ENCODE peak calls at places on chromosomes 5 and 9, in six cellular contexts. C, V, O, U, T and S are unnamed samples.

GRCh38 chr5:1787472-1788047 is 12.1 kb downstream of the MRPL36 start:
- DNase-seq in C (no peak), V (no peak), O (no peak), U (no peak), T (no peak), S (no peak)

GRCh38 chr9:7318920-7319319 is 480.7 kb downstream of the DMAC1 start:
- DNase-seq in C (no peak), V (no peak), O (no peak), U (no peak), T (no peak), S (no peak)

GRCh38 chr5:173868096-173868879 is 19.9 kb upstream of the CPEB4 start:
- DNase-seq in C (no peak), V (no peak), O (no peak), U (no peak), T (peak), S (no peak)

GRCh38 chr9:93303258-93303771 is 119.4 kb downstream of the WNK2 start:
- DNase-seq in C (no peak), V (peak), O (no peak), U (no peak), T (no peak), S (no peak)

GRCh38 chr5:159050408-159051091 is 49.2 kb downstream of the EBF1 start:
- DNase-seq in C (no peak), V (no peak), O (no peak), U (no peak), T (no peak), S (no peak)

GRCh38 chr5:103472820-103473219 is 89.8 kb downstream of the NUDT12 start:
- DNase-seq in C (peak), V (no peak), O (no peak), U (no peak), T (peak), S (no peak)

GRCh38 chr9:115882911-115883310 is 270.7 kb upstream of the PAPPA start:
- DNase-seq in C (no peak), V (no peak), O (no peak), U (no peak), T (no peak), S (no peak)

GRCh38 chr9:136681029-136681428 is 6.2 kb downstream of the AGPAT2 start:
- DNase-seq in C (no peak), V (no peak), O (no peak), U (no peak), T (no peak), S (no peak)

GRCh38 chr9:94083384-94083783 is 880 bp upstream of the PTPDC1 start:
- DNase-seq in C (no peak), V (no peak), O (no peak), U (no peak), T (no peak), S (no peak)

GRCh38 chr5:140344683-140345423 is 1.6 kb downstream of the HBEGF start:
- DNase-seq in C (peak), V (no peak), O (peak), U (no peak), T (peak), S (no peak)

GRCh38 chr9:16150501-16150900 is 597.7 kb downstream of the CCDC171 start:
- DNase-seq in C (peak), V (no peak), O (no peak), U (no peak), T (no peak), S (no peak)

GRCh38 chr9:132136151-132136892 is 25.5 kb upstream of the NTNG2 start:
- DNase-seq in C (no peak), V (no peak), O (no peak), U (no peak), T (no peak), S (peak)

GRCh38 chr9:22379272-22379671 is 67.4 kb upstream of the DMRTA1 start:
- DNase-seq in C (no peak), V (no peak), O (no peak), U (no peak), T (no peak), S (no peak)

GRCh38 chr9:5111696-5112095 is 73.7 kb downstream of the INSL6 start:
- DNase-seq in C (no peak), V (no peak), O (no peak), U (no peak), T (no peak), S (no peak)

GRCh38 chr5:174045470-174046025 is at the start of gene NSG2:
- DNase-seq in C (peak), V (no peak), O (peak), U (peak), T (peak), S (peak)

GRCh38 chr5:55650391-55650790 is 61.7 kb downstream of the SLC38A9 start:
- DNase-seq in C (no peak), V (no peak), O (no peak), U (no peak), T (peak), S (no peak)

GRCh38 chr5:163619951-163620350 is 114.5 kb downstream of the MAT2B start:
- DNase-seq in C (no peak), V (no peak), O (no peak), U (no peak), T (no peak), S (no peak)

GRCh38 chr5:169599451-169599850 is 15.9 kb downstream of the SPDL1 start:
- DNase-seq in C (no peak), V (no peak), O (no peak), U (no peak), T (peak), S (no peak)

GRCh38 chr9:108565651-108566378 is 290.0 kb downstream of the ACTL7B start:
- DNase-seq in C (peak), V (no peak), O (peak), U (peak), T (peak), S (peak)

GRCh38 chr9:98432960-98433359 is 177.5 kb upstream of the TBC1D2 start:
- DNase-seq in C (no peak), V (no peak), O (no peak), U (no peak), T (no peak), S (no peak)

GRCh38 chr5:43078956-43079355 is 38.8 kb upstream of the ANXA2R start:
- DNase-seq in C (peak), V (no peak), O (peak), U (no peak), T (peak), S (no peak)

GRCh38 chr5:167639761-167640160 is 651.7 kb upstream of the WWC1 start:
- DNase-seq in C (no peak), V (no peak), O (no peak), U (no peak), T (peak), S (no peak)

GRCh38 chr5:45399041-45399440 is 297.1 kb downstream of the HCN1 start:
- DNase-seq in C (no peak), V (no peak), O (no peak), U (no peak), T (no peak), S (no peak)

GRCh38 chr9:121349009-121349408 is 21.0 kb downstream of the STOM start:
- DNase-seq in C (no peak), V (no peak), O (no peak), U (no peak), T (peak), S (no peak)

GRCh38 chr5:145848854-145849253 is 13.7 kb upstream of the PRELID2 start:
- DNase-seq in C (no peak), V (no peak), O (peak), U (no peak), T (peak), S (no peak)

GRCh38 chr5:62431735-62432617 is 19.4 kb downstream of the IPO11 start:
- DNase-seq in C (no peak), V (no peak), O (no peak), U (no peak), T (no peak), S (no peak)

GRCh38 chr9:127522727-127523126 is 71.4 kb downstream of the LRSAM1 start:
- DNase-seq in C (no peak), V (no peak), O (peak), U (no peak), T (no peak), S (no peak)

GRCh38 chr5:41748631-41749030 is 121.6 kb downstream of the OXCT1 start:
- DNase-seq in C (no peak), V (no peak), O (no peak), U (no peak), T (peak), S (no peak)

GRCh38 chr9:125663127-125663526 is 43.9 kb downstream of the MAPKAP1 start:
- DNase-seq in C (no peak), V (no peak), O (peak), U (no peak), T (peak), S (no peak)

GRCh38 chr5:149902177-149902576 is 42.4 kb downstream of the PDE6A start:
- DNase-seq in C (no peak), V (no peak), O (no peak), U (no peak), T (no peak), S (no peak)
- TF ChIP-seq CTCF in C (peak), V (no peak), O (no peak), U (no peak), T (no peak), S (no peak)

DNA sequence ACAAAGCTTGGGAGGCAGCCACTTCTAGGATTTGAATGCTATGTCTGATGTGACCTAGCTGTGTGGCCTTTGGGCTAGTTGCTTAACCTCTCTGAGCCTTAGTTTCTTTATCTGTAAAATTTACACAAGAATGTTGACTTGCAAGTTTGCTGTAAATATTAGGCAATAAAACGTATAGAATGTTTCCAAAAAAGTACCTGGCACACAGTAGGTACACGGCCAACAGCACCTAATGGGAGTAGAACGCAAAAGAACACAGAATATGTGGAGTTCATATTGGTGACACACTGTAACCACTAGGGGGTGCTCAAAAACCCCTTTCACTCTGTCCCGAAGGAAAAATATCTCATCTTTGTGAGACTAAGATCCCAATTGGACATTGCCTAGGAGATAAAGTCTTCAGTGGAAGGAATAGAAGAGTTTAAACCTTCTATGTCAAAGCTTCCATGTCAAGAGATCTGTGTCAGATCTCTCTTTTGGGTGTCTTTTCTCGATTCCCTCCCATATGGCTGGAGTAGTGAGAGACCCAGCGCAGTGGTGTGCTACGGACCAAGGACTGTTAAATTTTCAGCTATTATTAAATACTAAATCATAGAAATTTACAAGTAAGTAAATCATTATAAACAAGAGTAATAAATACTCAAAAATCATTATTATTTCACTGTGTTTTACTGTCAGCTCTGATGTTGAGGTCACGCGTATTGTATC is 145.4 kb upstream of the RAD23B start:
- DNase-seq in C (peak), V (no peak), O (peak), U (no peak), T (no peak), S (no peak)
- TF ChIP-seq CTCF in C (peak), V (peak), O (no peak), U (peak), T (peak), S (peak)

GRCh38 chr9:19457694-19458009 is 48.8 kb downstream of the ACER2 start:
- DNase-seq in C (no peak), V (no peak), O (no peak), U (no peak), T (no peak), S (no peak)
- TF ChIP-seq CTCF in C (no peak), V (no peak), O (peak), U (no peak), T (no peak), S (no peak)

GRCh38 chr5:16156152-16156551 is 23.4 kb downstream of the MARCHF11 start:
- DNase-seq in C (no peak), V (no peak), O (no peak), U (no peak), T (no peak), S (no peak)
- TF ChIP-seq CTCF in C (no peak), V (no peak), O (no peak), U (no peak), T (no peak), S (no peak)

GRCh38 chr5:112824197-112824596 is 36.9 kb upstream of the SRP19 start:
- DNase-seq in C (no peak), V (no peak), O (no peak), U (no peak), T (no peak), S (no peak)

GRCh38 chr5:112823656-112824055 is 37.4 kb upstream of the SRP19 start:
- DNase-seq in C (no peak), V (no peak), O (no peak), U (no peak), T (no peak), S (no peak)

GRCh38 chr5:112822456-112822855 is 38.6 kb upstream of the SRP19 start:
- DNase-seq in C (no peak), V (no peak), O (no peak), U (no peak), T (no peak), S (no peak)

GRCh38 chr5:112820246-112820645 is 40.8 kb upstream of the SRP19 start:
- DNase-seq in C (no peak), V (no peak), O (no peak), U (no peak), T (no peak), S (no peak)

GRCh38 chr5:112823181-112823580 is 37.9 kb upstream of the SRP19 start:
- DNase-seq in C (no peak), V (no peak), O (no peak), U (no peak), T (no peak), S (no peak)
- TF ChIP-seq CTCF in C (no peak), V (no peak), O (no peak), U (no peak), T (no peak), S (no peak)